ENCODE peak calls at places on chromosomes 3 and 15, in nine cellular contexts. B is CD8-positive, alpha-beta T cell; T is left lung; U is A549; L is activated CD8-positive, alpha-beta T cell treated with anti-CD3 and anti-CD28 coated beads for 36 hours; D is stomach; I is BJ; S is fibroblast of lung; E is mucosa of descending colon. W is an unnamed sample.

GRCh38 chr15:50219820-50220219 is 37.8 kb downstream of the SLC27A2 start:
- DNase-seq in E (no peak), U (no peak), D (no peak), T (no peak), B (no peak), I (no peak), S (no peak), L (no peak), W (no peak)

GRCh38 chr3:101936419-101937331 is 87.4 kb downstream of the NFKBIZ start:
- DNase-seq in T (no peak), B (no peak), S (peak; percentile 92), I (peak; percentile 63), D (no peak), L (peak; percentile 33), U (no peak), E (no peak), W (no peak)

GRCh38 chr3:121592856-121593702 is at the start of gene FBXO40:
- DNase-seq in S (no peak), B (no peak), I (no peak), D (no peak), T (no peak), E (peak; percentile 16), U (no peak), L (no peak), W (no peak)

GRCh38 chr3:72238341-72238740 is 453.4 kb upstream of the PROK2 start:
- DNase-seq in U (no peak), S (no peak), B (no peak), I (no peak), T (no peak), E (peak; percentile 12), D (no peak), L (no peak), W (no peak)

GRCh38 chr3:140298569-140299070 is 363.6 kb downstream of the CLSTN2 start:
- DNase-seq in D (no peak), S (no peak), E (no peak), I (no peak), B (no peak), L (no peak), U (no peak), T (no peak), W (no peak)

GRCh38 chr3:22377421-22377820 is 626.4 kb upstream of the ZNF385D start:
- DNase-seq in D (no peak), U (no peak), I (no peak), S (peak; percentile 70), L (no peak), E (no peak), B (no peak), T (no peak), W (no peak)

GRCh38 chr3:32596926-32597369 is 26.3 kb upstream of the DYNC1LI1 start:
- DNase-seq in T (no peak), S (peak; percentile 27), B (no peak), L (no peak), E (peak; percentile 5), U (no peak), I (no peak), D (no peak), W (no peak)

GRCh38 chr3:133112666-133113065 is 74.5 kb downstream of the TMEM108 start:
- DNase-seq in B (no peak), D (no peak), T (no peak), U (no peak), L (no peak), I (no peak), E (no peak), S (peak; percentile 20), W (no peak)

GRCh38 chr15:99137111-99137546 is 32.2 kb downstream of the SYNM start:
- DNase-seq in D (no peak), L (no peak), I (no peak), S (no peak), U (no peak), E (peak; percentile 27), B (peak; percentile 39), T (no peak), W (no peak)

GRCh38 chr3:133943639-133944131 is 48.0 kb upstream of the RAB6B start:
- DNase-seq in E (no peak), L (no peak), U (peak; percentile 46), B (no peak), S (peak; percentile 99), D (peak; percentile 50), T (peak; percentile 46), I (no peak), W (peak; percentile 25)

GRCh38 chr15:56598991-56599390 is 134.1 kb upstream of the MNS1 start:
- DNase-seq in U (no peak), I (no peak), E (no peak), D (no peak), L (no peak), T (no peak), S (peak; percentile 55), B (no peak), W (no peak)

DNA sequence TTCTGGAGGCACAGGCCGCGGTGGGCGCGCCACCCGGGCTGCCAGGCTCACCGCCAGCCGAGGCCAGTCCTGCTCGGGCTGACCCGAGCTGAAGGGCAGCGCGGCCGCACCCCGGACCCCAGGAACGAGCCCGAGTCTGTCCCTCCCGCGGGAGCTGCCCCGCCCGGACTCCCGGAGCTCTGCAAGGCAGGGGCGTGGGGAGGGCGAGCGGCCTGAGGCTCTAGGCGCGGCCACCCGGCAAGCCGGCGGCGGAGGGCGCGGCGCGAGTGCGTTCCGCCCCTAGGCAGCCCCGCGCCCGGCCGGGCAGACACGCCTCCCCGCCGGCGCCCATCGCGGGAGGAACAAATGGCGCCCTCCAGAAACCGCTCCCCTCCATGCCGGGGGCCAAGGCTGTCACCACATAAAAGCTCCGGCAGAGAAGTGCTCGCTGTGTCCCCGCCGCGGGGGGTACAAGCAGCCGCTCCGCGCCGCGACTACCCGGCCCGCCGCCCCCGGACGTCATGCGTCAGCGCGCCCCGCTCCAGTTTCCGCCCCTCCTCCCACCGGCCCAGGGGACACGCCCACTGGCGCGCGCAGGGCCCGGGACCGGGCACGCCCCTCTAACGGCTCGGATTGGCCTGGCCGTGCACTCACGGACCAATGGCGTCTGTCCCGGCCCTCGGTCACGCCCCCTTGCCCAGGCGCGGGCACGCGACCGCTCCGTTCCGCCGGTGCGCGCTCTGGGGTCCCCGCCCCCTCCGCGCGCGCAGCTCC is 483 bp upstream of the KLF13 start:
- DNase-seq in T (peak; percentile 99), U (peak; percentile 98), B (peak; percentile 100), D (peak; percentile 99), L (peak; percentile 99), E (peak; percentile 99), I (peak; percentile 78), S (peak; percentile 95), W (peak; percentile 98)
- TF ChIP-seq CTCF in T (no peak), U (no peak), B (no peak), D (no peak), L (no peak), E (no peak), I (no peak), S (no peak), W (no peak)

GRCh38 chr3:42500909-42501308 is 1.5 kb upstream of the VIPR1 start:
- DNase-seq in S (no peak), L (no peak), B (no peak), I (no peak), E (no peak), D (peak; percentile 20), T (no peak), U (no peak), W (no peak)

GRCh38 chr3:42503251-42503924 is 945 bp downstream of the VIPR1 start:
- DNase-seq in B (peak; percentile 48), L (no peak), S (no peak), U (no peak), T (no peak), I (no peak), E (peak; percentile 59), D (peak; percentile 23), W (no peak)

GRCh38 chr3:42502429-42503250 is at the start of gene VIPR1:
- DNase-seq in L (peak; percentile 93), S (peak; percentile 8), D (peak; percentile 95), U (peak; percentile 65), B (peak; percentile 97), I (no peak), T (peak; percentile 89), E (peak; percentile 95), W (peak; percentile 95)

GRCh38 chr3:42501321-42501680 is 1.1 kb upstream of the VIPR1 start:
- DNase-seq in T (peak; percentile 32), L (peak; percentile 26), B (no peak), D (peak; percentile 25), E (no peak), I (no peak), S (no peak), U (no peak), W (no peak)

DNA sequence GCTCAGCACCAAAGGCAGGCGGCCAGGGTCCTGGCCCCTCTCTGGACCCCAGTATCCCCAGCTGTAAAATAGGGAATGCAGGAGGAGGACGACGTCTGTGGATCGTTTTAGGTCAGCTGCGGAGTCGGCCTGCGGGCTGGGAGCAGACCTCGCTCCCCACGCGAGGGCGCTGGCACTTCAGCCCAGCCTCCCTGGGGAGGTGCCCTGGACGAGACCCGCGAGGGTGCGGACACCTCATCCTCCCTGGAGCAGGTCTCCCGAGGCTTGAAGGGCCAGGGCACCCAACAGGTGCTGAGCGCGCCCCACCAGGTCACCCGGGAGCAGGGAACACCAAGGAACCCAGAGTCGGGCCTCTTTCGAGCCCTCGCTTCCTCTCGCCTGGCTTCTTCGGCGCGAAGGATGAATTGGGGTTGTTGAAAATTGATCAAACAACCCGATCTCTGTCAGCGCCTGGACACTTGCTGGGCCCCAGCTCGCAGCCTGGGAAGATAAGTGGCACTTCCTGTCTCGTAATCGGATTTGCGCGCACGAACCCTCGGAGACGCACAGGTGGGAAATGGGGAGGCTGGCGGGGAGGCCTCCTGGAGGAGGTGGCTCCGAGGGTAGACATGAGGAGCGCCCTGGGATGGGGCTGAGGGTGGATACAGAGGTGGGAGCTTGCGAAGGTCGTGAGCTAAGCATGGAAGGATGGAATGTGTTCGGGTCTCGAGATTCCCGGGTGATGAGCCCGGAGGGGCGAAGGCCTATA is 588 bp upstream of the VIPR1 start:
- DNase-seq in L (peak; percentile 70), E (peak; percentile 83), S (peak; percentile 15), U (no peak), B (peak; percentile 82), T (peak; percentile 72), D (peak; percentile 78), I (no peak), W (peak; percentile 76)
- TF ChIP-seq CTCF in L (peak; percentile 79), E (peak; percentile 47), S (peak; percentile 44), U (peak; percentile 14), B (peak; percentile 65), T (peak; percentile 61), D (peak; percentile 69), I (peak; percentile 57), W (peak; percentile 49)

GRCh38 chr3:135246027-135246426 is 451.0 kb downstream of the EPHB1 start:
- DNase-seq in L (no peak), B (no peak), D (no peak), E (no peak), T (no peak), I (no peak), U (no peak), S (no peak), W (no peak)
- TF ChIP-seq CTCF in L (no peak), B (no peak), D (no peak), E (no peak), T (no peak), I (no peak), U (no peak), S (no peak), W (no peak)

GRCh38 chr15:43268111-43269105 is 1.7 kb upstream of the TGM5 start:
- DNase-seq in L (peak; percentile 72), D (no peak), B (no peak), E (no peak), S (no peak), U (no peak), I (no peak), T (no peak), W (no peak)
- TF ChIP-seq CTCF in L (peak; percentile 58), D (no peak), B (no peak), E (no peak), S (peak; percentile 14), U (no peak), I (peak; percentile 26), T (no peak), W (no peak)

W was measured in prostate gland.